ENCODE peak calls at places on chromosome 7, in eight cellular contexts. One of them, this sample, is unnamed.

GRCh38 chr7:99106411-99106810 is 37.5 kb downstream of the SMURF1 start:
- DNase-seq in small intestine: no peak
- DNase-seq in skeletal muscle cell: no peak
- DNase-seq in stimulated activated CD8-positive, alpha-beta memory T cell treated with anti-CD3 and anti-CD28 coated beads, Interleukin-12 subunit alpha, Interleukin-12 subunit beta, amount 100 ng/mL, for 4 hours: no peak
- DNase-seq in Right ventricle myocardium inferior: no peak
- DNase-seq in ACHN: no peak
- DNase-seq in erythroblast: no peak
- DNase-seq in SW480: no peak
- DNase-seq in this sample: no peak

GRCh38 chr7:140625908-140626868 is 14.4 kb downstream of the DENND2A start:
- DNase-seq in SW480: no peak
- DNase-seq in small intestine: no peak
- DNase-seq in ACHN: peak; percentile 95
- DNase-seq in skeletal muscle cell: peak; percentile 96
- DNase-seq in erythroblast: no peak
- DNase-seq in stimulated activated CD8-positive, alpha-beta memory T cell treated with anti-CD3 and anti-CD28 coated beads, Interleukin-12 subunit alpha, Interleukin-12 subunit beta, amount 100 ng/mL, for 4 hours: no peak
- DNase-seq in Right ventricle myocardium inferior: peak; percentile 93
- DNase-seq in this sample: peak; percentile 86

GRCh38 chr7:149831730-149832219 is 6.4 kb upstream of the ZNF862 start:
- DNase-seq in skeletal muscle cell: no peak
- DNase-seq in small intestine: no peak
- DNase-seq in SW480: no peak
- DNase-seq in erythroblast: no peak
- DNase-seq in Right ventricle myocardium inferior: no peak
- DNase-seq in ACHN: no peak
- DNase-seq in stimulated activated CD8-positive, alpha-beta memory T cell treated with anti-CD3 and anti-CD28 coated beads, Interleukin-12 subunit alpha, Interleukin-12 subunit beta, amount 100 ng/mL, for 4 hours: no peak
- DNase-seq in this sample: no peak

GRCh38 chr7:28383949-28384348 is 28.4 kb upstream of the CREB5 start:
- DNase-seq in SW480: no peak
- DNase-seq in stimulated activated CD8-positive, alpha-beta memory T cell treated with anti-CD3 and anti-CD28 coated beads, Interleukin-12 subunit alpha, Interleukin-12 subunit beta, amount 100 ng/mL, for 4 hours: no peak
- DNase-seq in erythroblast: no peak
- DNase-seq in small intestine: no peak
- DNase-seq in ACHN: no peak
- DNase-seq in Right ventricle myocardium inferior: no peak
- DNase-seq in skeletal muscle cell: no peak
- DNase-seq in this sample: no peak

GRCh38 chr7:129767120-129768011 is 155.8 kb downstream of the NRF1 start:
- DNase-seq in ACHN: no peak
- DNase-seq in SW480: no peak
- DNase-seq in erythroblast: no peak
- DNase-seq in Right ventricle myocardium inferior: no peak
- DNase-seq in stimulated activated CD8-positive, alpha-beta memory T cell treated with anti-CD3 and anti-CD28 coated beads, Interleukin-12 subunit alpha, Interleukin-12 subunit beta, amount 100 ng/mL, for 4 hours: no peak
- DNase-seq in skeletal muscle cell: no peak
- DNase-seq in small intestine: no peak
- DNase-seq in this sample: no peak

GRCh38 chr7:26198133-26198780 is 2.3 kb downstream of the HNRNPA2B1 start:
- DNase-seq in skeletal muscle cell: no peak
- DNase-seq in small intestine: peak; percentile 52
- DNase-seq in ACHN: peak; percentile 60
- DNase-seq in stimulated activated CD8-positive, alpha-beta memory T cell treated with anti-CD3 and anti-CD28 coated beads, Interleukin-12 subunit alpha, Interleukin-12 subunit beta, amount 100 ng/mL, for 4 hours: no peak
- DNase-seq in erythroblast: peak; percentile 60
- DNase-seq in Right ventricle myocardium inferior: no peak
- DNase-seq in SW480: no peak
- DNase-seq in this sample: peak; percentile 47

GRCh38 chr7:11082552-11083213 is 109.0 kb downstream of the PHF14 start:
- DNase-seq in Right ventricle myocardium inferior: no peak
- DNase-seq in erythroblast: peak; percentile 9
- DNase-seq in ACHN: peak; percentile 55
- DNase-seq in SW480: no peak
- DNase-seq in skeletal muscle cell: no peak
- DNase-seq in small intestine: no peak
- DNase-seq in stimulated activated CD8-positive, alpha-beta memory T cell treated with anti-CD3 and anti-CD28 coated beads, Interleukin-12 subunit alpha, Interleukin-12 subunit beta, amount 100 ng/mL, for 4 hours: no peak
- DNase-seq in this sample: peak; percentile 76

GRCh38 chr7:121081327-121081936 is 92.9 kb downstream of the CPED1 start:
- DNase-seq in erythroblast: peak; percentile 63
- DNase-seq in Right ventricle myocardium inferior: no peak
- DNase-seq in SW480: peak; percentile 57
- DNase-seq in skeletal muscle cell: no peak
- DNase-seq in ACHN: peak; percentile 88
- DNase-seq in small intestine: peak; percentile 69
- DNase-seq in stimulated activated CD8-positive, alpha-beta memory T cell treated with anti-CD3 and anti-CD28 coated beads, Interleukin-12 subunit alpha, Interleukin-12 subunit beta, amount 100 ng/mL, for 4 hours: no peak
- DNase-seq in this sample: peak; percentile 60

GRCh38 chr7:25847331-25848070 is 304.5 kb upstream of the NFE2L3 start:
- DNase-seq in stimulated activated CD8-positive, alpha-beta memory T cell treated with anti-CD3 and anti-CD28 coated beads, Interleukin-12 subunit alpha, Interleukin-12 subunit beta, amount 100 ng/mL, for 4 hours: no peak
- DNase-seq in erythroblast: no peak
- DNase-seq in skeletal muscle cell: no peak
- DNase-seq in small intestine: no peak
- DNase-seq in SW480: no peak
- DNase-seq in ACHN: peak; percentile 92
- DNase-seq in Right ventricle myocardium inferior: no peak
- DNase-seq in this sample: no peak

GRCh38 chr7:114843102-114843501 is 78.8 kb upstream of the MDFIC start:
- DNase-seq in SW480: no peak
- DNase-seq in erythroblast: no peak
- DNase-seq in skeletal muscle cell: no peak
- DNase-seq in ACHN: no peak
- DNase-seq in Right ventricle myocardium inferior: no peak
- DNase-seq in small intestine: no peak
- DNase-seq in stimulated activated CD8-positive, alpha-beta memory T cell treated with anti-CD3 and anti-CD28 coated beads, Interleukin-12 subunit alpha, Interleukin-12 subunit beta, amount 100 ng/mL, for 4 hours: no peak
- DNase-seq in this sample: no peak

GRCh38 chr7:883029-884021 is 7.0 kb downstream of the GET4 start:
- DNase-seq in ACHN: no peak
- DNase-seq in erythroblast: no peak
- DNase-seq in Right ventricle myocardium inferior: peak; percentile 69
- DNase-seq in small intestine: no peak
- DNase-seq in SW480: no peak
- DNase-seq in skeletal muscle cell: no peak
- DNase-seq in stimulated activated CD8-positive, alpha-beta memory T cell treated with anti-CD3 and anti-CD28 coated beads, Interleukin-12 subunit alpha, Interleukin-12 subunit beta, amount 100 ng/mL, for 4 hours: no peak
- DNase-seq in this sample: no peak

GRCh38 chr7:45147858-45148652 is 9.5 kb upstream of the RAMP3 start:
- DNase-seq in skeletal muscle cell: no peak
- DNase-seq in small intestine: no peak
- DNase-seq in erythroblast: no peak
- DNase-seq in SW480: no peak
- DNase-seq in Right ventricle myocardium inferior: no peak
- DNase-seq in ACHN: no peak
- DNase-seq in stimulated activated CD8-positive, alpha-beta memory T cell treated with anti-CD3 and anti-CD28 coated beads, Interleukin-12 subunit alpha, Interleukin-12 subunit beta, amount 100 ng/mL, for 4 hours: no peak
- DNase-seq in this sample: no peak

GRCh38 chr7:48285365-48285764 is 114.1 kb downstream of the ABCA13 start:
- DNase-seq in Right ventricle myocardium inferior: no peak
- DNase-seq in small intestine: no peak
- DNase-seq in stimulated activated CD8-positive, alpha-beta memory T cell treated with anti-CD3 and anti-CD28 coated beads, Interleukin-12 subunit alpha, Interleukin-12 subunit beta, amount 100 ng/mL, for 4 hours: no peak
- DNase-seq in SW480: peak; percentile 39
- DNase-seq in skeletal muscle cell: no peak
- DNase-seq in ACHN: no peak
- DNase-seq in erythroblast: no peak
- DNase-seq in this sample: no peak

GRCh38 chr7:36965625-36966024 is 241.3 kb upstream of the AOAH start:
- DNase-seq in small intestine: no peak
- DNase-seq in skeletal muscle cell: no peak
- DNase-seq in stimulated activated CD8-positive, alpha-beta memory T cell treated with anti-CD3 and anti-CD28 coated beads, Interleukin-12 subunit alpha, Interleukin-12 subunit beta, amount 100 ng/mL, for 4 hours: no peak
- DNase-seq in erythroblast: no peak
- DNase-seq in SW480: no peak
- DNase-seq in Right ventricle myocardium inferior: no peak
- DNase-seq in ACHN: no peak
- DNase-seq in this sample: no peak

GRCh38 chr7:151696738-151697514 is 177.2 kb upstream of the RHEB start:
- DNase-seq in SW480: peak; percentile 68
- DNase-seq in skeletal muscle cell: no peak
- DNase-seq in small intestine: peak; percentile 99
- DNase-seq in Right ventricle myocardium inferior: no peak
- DNase-seq in stimulated activated CD8-positive, alpha-beta memory T cell treated with anti-CD3 and anti-CD28 coated beads, Interleukin-12 subunit alpha, Interleukin-12 subunit beta, amount 100 ng/mL, for 4 hours: no peak
- DNase-seq in erythroblast: no peak
- DNase-seq in ACHN: peak; percentile 91
- DNase-seq in this sample: peak; percentile 91